ENCODE peak calls at places on chromosomes 3 and 15, in five cellular contexts. One of them, this sample, is unnamed.

GRCh38 chr3:13152826-13153710 is 79.8 kb upstream of the IQSEC1 start:
- DNase-seq in B cell: no peak
- DNase-seq in nephron progenitor cell: no peak
- DNase-seq in thoracic aorta: no peak
- DNase-seq in WERI-Rb-1: no peak
- DNase-seq in this sample: no peak

GRCh38 chr15:87816811-87817210 is 439.7 kb downstream of the NTRK3 start:
- DNase-seq in B cell: no peak
- DNase-seq in thoracic aorta: no peak
- DNase-seq in WERI-Rb-1: no peak
- DNase-seq in nephron progenitor cell: no peak
- DNase-seq in this sample: no peak

GRCh38 chr3:172707967-172708366 is 2.9 kb downstream of the NCEH1 start:
- DNase-seq in WERI-Rb-1: no peak
- DNase-seq in thoracic aorta: no peak
- DNase-seq in nephron progenitor cell: no peak
- DNase-seq in B cell: no peak
- DNase-seq in this sample: no peak

GRCh38 chr3:170323371-170323770 is 34.1 kb upstream of the SKIL start:
- DNase-seq in WERI-Rb-1: no peak
- DNase-seq in B cell: no peak
- DNase-seq in thoracic aorta: no peak
- DNase-seq in nephron progenitor cell: no peak
- DNase-seq in this sample: no peak

GRCh38 chr3:27963519-27963918 is 241.4 kb upstream of the EOMES start:
- DNase-seq in WERI-Rb-1: no peak
- DNase-seq in thoracic aorta: no peak
- DNase-seq in nephron progenitor cell: no peak
- DNase-seq in B cell: no peak
- DNase-seq in this sample: no peak

GRCh38 chr3:69433016-69433937 is 47.4 kb upstream of the FRMD4B start:
- DNase-seq in nephron progenitor cell: no peak
- DNase-seq in WERI-Rb-1: no peak
- DNase-seq in thoracic aorta: no peak
- DNase-seq in B cell: peak; percentile 2
- DNase-seq in this sample: no peak

GRCh38 chr3:10376353-10376752 is 55.4 kb upstream of the SEC13 start:
- DNase-seq in WERI-Rb-1: no peak
- DNase-seq in B cell: no peak
- DNase-seq in thoracic aorta: no peak
- DNase-seq in nephron progenitor cell: no peak
- DNase-seq in this sample: no peak

GRCh38 chr3:19937459-19938362 is 3.7 kb upstream of the EFHB start:
- DNase-seq in nephron progenitor cell: no peak
- DNase-seq in thoracic aorta: no peak
- DNase-seq in B cell: no peak
- DNase-seq in WERI-Rb-1: no peak
- DNase-seq in this sample: no peak

GRCh38 chr3:120559228-120560061 is 36.7 kb upstream of the NDUFB4 start:
- DNase-seq in nephron progenitor cell: peak; percentile 41
- DNase-seq in thoracic aorta: no peak
- DNase-seq in B cell: peak; percentile 23
- DNase-seq in WERI-Rb-1: peak; percentile 63
- DNase-seq in this sample: no peak

GRCh38 chr3:50120364-50121095 is 31.8 kb downstream of the RBM5 start:
- DNase-seq in WERI-Rb-1: no peak
- DNase-seq in B cell: no peak
- DNase-seq in thoracic aorta: no peak
- DNase-seq in nephron progenitor cell: no peak
- DNase-seq in this sample: peak; percentile 17

GRCh38 chr15:100256985-100257650 is 84.7 kb downstream of the ADAMTS17 start:
- DNase-seq in B cell: no peak
- DNase-seq in nephron progenitor cell: no peak
- DNase-seq in thoracic aorta: no peak
- DNase-seq in WERI-Rb-1: no peak
- DNase-seq in this sample: no peak

GRCh38 chr15:58731756-58732535 is 17.6 kb downstream of the ADAM10 start:
- DNase-seq in B cell: no peak
- DNase-seq in thoracic aorta: no peak
- DNase-seq in WERI-Rb-1: no peak
- DNase-seq in nephron progenitor cell: no peak
- DNase-seq in this sample: no peak

GRCh38 chr3:40386213-40386612 is 771 bp upstream of the ENTPD3 start:
- DNase-seq in B cell: no peak
- DNase-seq in thoracic aorta: no peak
- DNase-seq in nephron progenitor cell: no peak
- DNase-seq in WERI-Rb-1: no peak
- DNase-seq in this sample: no peak

GRCh38 chr3:40396406-40396805 is 9.4 kb downstream of the ENTPD3 start:
- DNase-seq in thoracic aorta: no peak
- DNase-seq in WERI-Rb-1: no peak
- DNase-seq in B cell: no peak
- DNase-seq in nephron progenitor cell: no peak
- DNase-seq in this sample: no peak

GRCh38 chr3:119219069-119219468 is 21.6 kb downstream of the B4GALT4 start:
- DNase-seq in WERI-Rb-1: no peak
- DNase-seq in thoracic aorta: no peak
- DNase-seq in nephron progenitor cell: no peak
- DNase-seq in B cell: no peak
- DNase-seq in this sample: peak; percentile 39

GRCh38 chr3:146209371-146209770 is 41.5 kb downstream of the PLSCR4 start:
- DNase-seq in B cell: no peak
- DNase-seq in WERI-Rb-1: no peak
- DNase-seq in nephron progenitor cell: no peak
- DNase-seq in thoracic aorta: no peak
- DNase-seq in this sample: no peak

GRCh38 chr3:143763568-143764162 is 84.6 kb downstream of the SLC9A9 start:
- DNase-seq in WERI-Rb-1: no peak
- DNase-seq in thoracic aorta: no peak
- DNase-seq in nephron progenitor cell: no peak
- DNase-seq in B cell: no peak
- DNase-seq in this sample: no peak

GRCh38 chr15:46682969-46683791 is 1034.1 kb upstream of the SEMA6D start:
- DNase-seq in WERI-Rb-1: no peak
- DNase-seq in B cell: no peak
- DNase-seq in thoracic aorta: no peak
- DNase-seq in nephron progenitor cell: no peak
- DNase-seq in this sample: no peak
- TF ChIP-seq CTCF in WERI-Rb-1: no peak
- TF ChIP-seq CTCF in B cell: no peak
- TF ChIP-seq CTCF in thoracic aorta: no peak
- TF ChIP-seq CTCF in nephron progenitor cell: no peak
- TF ChIP-seq CTCF in this sample: no peak

GRCh38 chr3:65245133-65246076 is 557.6 kb upstream of the ADAMTS9 start:
- DNase-seq in thoracic aorta: no peak
- DNase-seq in WERI-Rb-1: no peak
- DNase-seq in B cell: no peak
- DNase-seq in nephron progenitor cell: no peak
- DNase-seq in this sample: no peak
- TF ChIP-seq CTCF in thoracic aorta: peak; percentile 43
- TF ChIP-seq CTCF in WERI-Rb-1: no peak
- TF ChIP-seq CTCF in B cell: no peak
- TF ChIP-seq CTCF in nephron progenitor cell: no peak
- TF ChIP-seq CTCF in this sample: no peak

GRCh38 chr3:30650348-30650995 is 44.1 kb downstream of the TGFBR2 start:
- DNase-seq in nephron progenitor cell: no peak
- DNase-seq in thoracic aorta: no peak
- DNase-seq in WERI-Rb-1: no peak
- DNase-seq in B cell: no peak
- DNase-seq in this sample: no peak

GRCh38 chr3:30649572-30650310 is 43.3 kb downstream of the TGFBR2 start:
- DNase-seq in WERI-Rb-1: no peak
- DNase-seq in nephron progenitor cell: no peak
- DNase-seq in B cell: peak; percentile 69
- DNase-seq in thoracic aorta: no peak
- DNase-seq in this sample: peak; percentile 19

GRCh38 chr3:30646181-30646876 is 39.9 kb downstream of the TGFBR2 start:
- DNase-seq in WERI-Rb-1: no peak
- DNase-seq in nephron progenitor cell: no peak
- DNase-seq in thoracic aorta: no peak
- DNase-seq in B cell: no peak
- DNase-seq in this sample: no peak

GRCh38 chr3:30646961-30647752 is 40.8 kb downstream of the TGFBR2 start:
- DNase-seq in WERI-Rb-1: no peak
- DNase-seq in nephron progenitor cell: no peak
- DNase-seq in thoracic aorta: no peak
- DNase-seq in B cell: no peak
- DNase-seq in this sample: no peak

GRCh38 chr3:30648670-30649357 is 42.4 kb downstream of the TGFBR2 start:
- DNase-seq in thoracic aorta: no peak
- DNase-seq in WERI-Rb-1: no peak
- DNase-seq in B cell: no peak
- DNase-seq in nephron progenitor cell: no peak
- DNase-seq in this sample: no peak
- TF ChIP-seq CTCF in thoracic aorta: no peak
- TF ChIP-seq CTCF in WERI-Rb-1: no peak
- TF ChIP-seq CTCF in B cell: no peak
- TF ChIP-seq CTCF in nephron progenitor cell: no peak
- TF ChIP-seq CTCF in this sample: no peak

DNA sequence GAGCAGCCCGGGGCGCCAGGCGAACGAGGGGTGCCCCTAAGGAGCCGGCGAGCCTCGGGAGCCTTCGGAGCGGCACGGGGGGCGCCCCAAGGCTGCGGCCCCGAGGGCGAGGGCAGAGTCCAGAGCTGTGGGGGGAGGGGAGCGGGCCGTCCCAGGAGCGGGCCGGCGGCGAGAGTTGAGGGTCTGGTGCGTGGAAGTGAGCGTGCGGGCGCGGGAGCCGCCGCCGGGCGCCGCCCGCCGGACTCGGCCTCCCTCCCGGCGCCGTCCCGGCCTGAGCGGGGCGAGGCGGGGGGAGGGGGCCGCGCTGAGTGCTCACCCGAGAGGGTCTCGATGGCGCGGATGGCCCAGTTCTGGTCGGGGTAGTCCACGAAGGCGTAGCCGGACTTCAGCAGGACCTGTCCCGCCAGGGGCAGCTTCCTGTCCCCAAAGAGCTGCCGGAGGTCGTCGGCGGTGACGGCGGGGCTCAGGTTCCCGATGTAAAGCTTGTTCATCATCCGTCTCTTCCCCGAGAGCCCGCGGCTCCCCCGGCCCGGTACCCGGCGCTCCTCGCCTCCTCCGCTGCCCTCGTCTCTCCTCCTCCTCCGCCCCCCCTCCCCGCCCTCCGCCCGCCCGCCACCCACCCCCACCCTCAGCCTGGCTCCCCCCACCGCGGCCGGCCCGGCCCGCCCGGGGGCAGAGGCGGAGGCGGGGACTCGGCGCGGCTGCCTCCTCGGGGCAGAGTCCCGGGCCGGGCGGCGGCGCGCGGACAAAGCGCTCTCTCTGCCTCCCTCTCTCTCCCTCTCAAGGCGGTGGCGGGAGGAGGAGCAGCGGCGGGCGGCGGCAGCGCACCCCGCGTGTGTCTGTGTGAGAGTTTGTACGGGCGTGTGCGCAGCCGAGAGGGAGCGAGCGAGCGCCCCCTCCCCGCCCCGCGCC is at the start of gene IGF2BP2:
- DNase-seq in nephron progenitor cell: peak; percentile 86
- DNase-seq in thoracic aorta: no peak
- DNase-seq in WERI-Rb-1: peak; percentile 85
- DNase-seq in B cell: peak; percentile 66
- DNase-seq in this sample: peak; percentile 87
- TF ChIP-seq CTCF in nephron progenitor cell: no peak
- TF ChIP-seq CTCF in thoracic aorta: no peak
- TF ChIP-seq CTCF in WERI-Rb-1: no peak
- TF ChIP-seq CTCF in B cell: no peak
- TF ChIP-seq CTCF in this sample: no peak

GRCh38 chr15:89003865-89004725 is 84.2 kb upstream of the ABHD2 start:
- DNase-seq in WERI-Rb-1: peak; percentile 72
- DNase-seq in thoracic aorta: no peak
- DNase-seq in nephron progenitor cell: peak; percentile 45
- DNase-seq in B cell: no peak
- DNase-seq in this sample: no peak
- TF ChIP-seq CTCF in WERI-Rb-1: peak; percentile 82
- TF ChIP-seq CTCF in thoracic aorta: peak; percentile 19
- TF ChIP-seq CTCF in nephron progenitor cell: peak; percentile 32
- TF ChIP-seq CTCF in B cell: no peak
- TF ChIP-seq CTCF in this sample: peak; percentile 14